ENCODE peak calls at places on chromosomes 6 and 20, in eight cellular contexts. Y is natural killer cell, K is HFFc6, U is NB4, Z is WERI-Rb-1, J is left ventricle myocardium inferior, L is esophagus muscularis mucosa, I is fibroblast of the aortic adventitia. A is an unnamed sample.

GRCh38 chr6:24883618-24884017 is 52.1 kb downstream of the RIPOR2 start:
- DNase-seq in I (no peak), U (no peak), L (no peak), K (peak), Z (no peak), Y (no peak), J (no peak), A (no peak)

GRCh38 chr20:24934101-24934661 is 14.9 kb upstream of the CST7 start:
- DNase-seq in K (no peak), J (no peak), U (no peak), L (no peak), I (no peak), Z (no peak), Y (no peak), A (no peak)

GRCh38 chr6:129646617-129647016 is 63.4 kb downstream of the ARHGAP18 start:
- DNase-seq in K (no peak), U (no peak), I (peak), Z (no peak), Y (no peak), J (no peak), L (no peak), A (no peak)

GRCh38 chr6:56329296-56330050 is 82.1 kb upstream of the COL21A1 start:
- DNase-seq in I (peak), Y (no peak), K (peak), L (no peak), J (no peak), U (no peak), Z (no peak), A (no peak)

GRCh38 chr6:71079707-71080106 is 122.8 kb upstream of the B3GAT2 start:
- DNase-seq in U (no peak), K (peak), Y (no peak), I (peak), Z (no peak), J (no peak), L (no peak), A (no peak)

GRCh38 chr6:3088446-3088845 is 20.2 kb downstream of the RIPK1 start:
- DNase-seq in L (no peak), U (no peak), Z (no peak), J (no peak), I (peak), K (no peak), Y (no peak), A (no peak)

GRCh38 chr6:157760589-157761330 is 62.3 kb upstream of the SNX9 start:
- DNase-seq in Y (no peak), I (peak), U (peak), J (no peak), K (peak), Z (peak), L (peak), A (peak)

GRCh38 chr6:144413418-144413817 is 128.3 kb downstream of the UTRN start:
- DNase-seq in K (no peak), Y (peak), J (no peak), I (peak), U (no peak), Z (no peak), L (no peak), A (no peak)

GRCh38 chr20:62891111-62891510 is 29.5 kb upstream of the TCFL5 start:
- DNase-seq in U (no peak), L (no peak), Z (no peak), I (no peak), Y (no peak), K (no peak), J (no peak), A (no peak)

GRCh38 chr20:26208296-26209091 is 511.8 kb upstream of the ZNF337 start:
- DNase-seq in L (no peak), Z (peak), U (no peak), I (no peak), K (no peak), Y (no peak), J (no peak), A (no peak)

GRCh38 chr6:68639826-68640505 is 4.9 kb downstream of the ADGRB3 start:
- DNase-seq in Y (no peak), K (no peak), I (no peak), U (no peak), L (no peak), J (no peak), Z (no peak), A (no peak)

GRCh38 chr6:100001915-100002388 is 7.9 kb upstream of the MCHR2 start:
- DNase-seq in Z (peak), I (peak), L (no peak), Y (no peak), K (peak), U (peak), J (no peak), A (peak)

GRCh38 chr20:48738399-48739304 is 89.1 kb downstream of the PREX1 start:
- DNase-seq in U (no peak), Y (peak), L (no peak), Z (no peak), I (no peak), J (no peak), K (no peak), A (no peak)

GRCh38 chr20:8964944-8965562 is 103.8 kb upstream of the PLCB4 start:
- DNase-seq in U (no peak), Z (no peak), Y (no peak), L (no peak), J (no peak), K (no peak), I (no peak), A (no peak)

GRCh38 chr6:148629910-148630470 is 116.8 kb upstream of the UST start:
- DNase-seq in U (no peak), Z (no peak), I (peak), L (no peak), J (no peak), K (no peak), Y (no peak), A (no peak)

GRCh38 chr6:39102821-39103136 is 12.2 kb downstream of the SAYSD1 start:
- DNase-seq in J (no peak), Z (no peak), Y (no peak), I (peak), K (no peak), L (peak), U (no peak), A (no peak)

GRCh38 chr6:39107034-39107433 is 8.0 kb downstream of the SAYSD1 start:
- DNase-seq in Z (no peak), I (no peak), K (no peak), J (no peak), Y (no peak), U (no peak), L (no peak), A (no peak)

GRCh38 chr6:39104528-39104927 is 10.5 kb downstream of the SAYSD1 start:
- DNase-seq in Z (no peak), K (no peak), J (no peak), L (no peak), I (no peak), U (no peak), Y (no peak), A (no peak)

GRCh38 chr6:39100358-39100757 is 14.6 kb downstream of the SAYSD1 start:
- DNase-seq in L (peak), I (no peak), Z (no peak), U (peak), Y (no peak), J (no peak), K (no peak), A (no peak)

GRCh38 chr6:39102024-39102820 is 12.8 kb downstream of the SAYSD1 start:
- DNase-seq in L (peak), Z (peak), J (peak), I (peak), U (peak), Y (no peak), K (no peak), A (no peak)
- TF ChIP-seq CTCF in L (peak), Z (peak), J (peak), I (peak), U (peak), Y (peak), K (no peak), A (no peak)

GRCh38 chr20:43840382-43841070 is 74.1 kb upstream of the TOX2 start:
- DNase-seq in J (no peak), Z (no peak), K (no peak), I (peak), L (no peak), U (peak), Y (no peak), A (no peak)
- TF ChIP-seq CTCF in J (peak), Z (peak), K (peak), I (peak), L (no peak), U (peak), Y (peak), A (peak)

GRCh38 chr20:3276400-3277015 is 37.5 kb upstream of the SLC4A11 start:
- DNase-seq in Y (no peak), U (peak), Z (peak), J (no peak), K (peak), L (no peak), I (peak), A (no peak)
- TF ChIP-seq CTCF in Y (no peak), U (peak), Z (peak), J (peak), K (peak), L (no peak), I (peak), A (peak)

DNA sequence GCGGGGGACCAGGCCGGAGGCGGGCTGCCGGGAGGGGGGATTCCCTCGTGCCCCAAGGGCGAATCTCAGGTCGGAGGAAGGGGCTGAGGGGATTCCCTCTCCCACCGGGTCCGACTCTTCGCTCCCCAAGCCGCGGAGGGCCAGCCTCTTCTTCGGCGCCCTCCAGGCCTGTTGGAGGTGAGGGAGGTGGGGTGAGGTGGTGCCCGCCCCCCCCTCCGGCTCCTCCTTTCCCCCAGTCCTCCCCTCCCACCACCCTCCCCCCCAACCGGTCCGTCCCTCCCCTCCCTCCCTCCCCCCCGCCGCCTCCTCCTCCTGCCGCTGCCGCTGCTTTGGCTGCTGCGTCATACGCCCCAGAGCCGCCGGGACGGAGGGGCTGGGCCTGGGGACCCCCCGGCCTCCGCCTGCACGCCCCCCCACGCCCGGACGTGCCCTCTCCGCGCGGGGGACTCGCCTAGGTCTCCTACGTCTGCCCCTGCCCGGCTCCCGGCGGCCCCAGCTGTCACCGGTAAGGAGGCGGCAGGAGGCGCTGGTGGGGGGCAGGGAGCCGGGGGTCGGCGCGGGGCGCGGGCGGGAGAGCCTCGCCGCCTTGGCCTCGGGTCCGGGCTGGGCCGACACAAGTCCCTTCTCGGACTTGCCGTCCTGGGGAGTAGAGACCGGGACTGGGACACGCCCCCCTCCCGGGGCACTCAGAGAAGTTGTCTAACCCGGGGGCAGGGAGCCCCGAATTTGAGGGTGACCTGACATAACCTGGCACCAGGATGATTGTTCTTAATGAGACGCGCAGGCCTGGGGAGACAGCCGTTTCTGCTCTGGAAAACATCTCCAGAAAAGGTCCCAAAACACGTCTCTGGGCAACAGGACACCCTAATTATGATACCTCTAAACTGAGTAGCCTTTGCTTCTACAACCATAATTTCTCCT is at the start of gene PHF1:
- DNase-seq in K (no peak), Z (peak), I (peak), Y (peak), L (no peak), U (no peak), J (peak), A (no peak)
- TF ChIP-seq CTCF in K (peak), Z (no peak), I (no peak), Y (no peak), L (no peak), U (no peak), J (no peak), A (no peak)

GRCh38 chr6:19452495-19452894 is 384.7 kb upstream of the ID4 start:
- DNase-seq in U (no peak), Y (no peak), J (no peak), Z (no peak), I (no peak), K (no peak), L (no peak), A (no peak)
- TF ChIP-seq CTCF in U (no peak), Y (no peak), J (no peak), Z (peak), I (no peak), K (peak), L (no peak), A (peak)

GRCh38 chr6:166076625-166077024 is 91.0 kb downstream of the TBXT start:
- DNase-seq in Z (no peak), K (no peak), Y (no peak), I (no peak), L (no peak), J (no peak), U (peak), A (no peak)
- TF ChIP-seq CTCF in Z (peak), K (no peak), Y (no peak), I (no peak), L (no peak), J (no peak), U (peak), A (no peak)

GRCh38 chr20:45156728-45157127 is 18.0 kb upstream of the PI3 start:
- DNase-seq in K (no peak), Y (no peak), L (no peak), J (no peak), I (no peak), U (no peak), Z (no peak), A (no peak)

GRCh38 chr20:45153147-45153546 is 21.6 kb upstream of the PI3 start:
- DNase-seq in K (no peak), U (no peak), J (no peak), I (peak), Z (peak), L (no peak), Y (no peak), A (no peak)

GRCh38 chr20:45153756-45154155 is 20.9 kb upstream of the PI3 start:
- DNase-seq in J (no peak), L (no peak), Y (no peak), U (peak), I (no peak), Z (no peak), K (no peak), A (no peak)

GRCh38 chr20:45157977-45158376 is 16.7 kb upstream of the PI3 start:
- DNase-seq in K (peak), Y (no peak), U (no peak), Z (no peak), L (no peak), I (peak), J (no peak), A (peak)

DNA sequence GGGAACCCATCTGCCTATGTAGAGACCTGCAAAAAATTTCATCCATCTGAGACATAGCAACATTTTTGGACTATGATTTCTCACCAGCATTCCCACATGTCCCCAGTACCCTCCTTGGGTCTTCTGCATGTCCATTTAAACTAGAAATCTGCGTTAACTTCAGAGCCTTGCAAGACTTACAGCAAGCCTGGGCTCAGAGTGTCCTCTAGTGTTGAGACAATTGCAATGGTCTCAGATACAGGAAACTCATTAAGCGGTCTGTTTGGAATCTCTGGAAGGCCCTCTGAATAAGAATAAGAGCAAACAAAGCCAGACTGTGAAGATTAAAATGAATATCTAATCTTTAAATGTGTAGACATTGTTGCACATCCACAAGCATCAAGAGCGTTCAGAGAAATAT is 20.5 kb upstream of the PI3 start:
- DNase-seq in I (peak), U (peak), K (peak), Y (no peak), Z (no peak), L (no peak), J (no peak), A (no peak)
- TF ChIP-seq CTCF in I (no peak), U (no peak), K (peak), Y (no peak), Z (peak), L (no peak), J (no peak), A (peak)

DNA sequence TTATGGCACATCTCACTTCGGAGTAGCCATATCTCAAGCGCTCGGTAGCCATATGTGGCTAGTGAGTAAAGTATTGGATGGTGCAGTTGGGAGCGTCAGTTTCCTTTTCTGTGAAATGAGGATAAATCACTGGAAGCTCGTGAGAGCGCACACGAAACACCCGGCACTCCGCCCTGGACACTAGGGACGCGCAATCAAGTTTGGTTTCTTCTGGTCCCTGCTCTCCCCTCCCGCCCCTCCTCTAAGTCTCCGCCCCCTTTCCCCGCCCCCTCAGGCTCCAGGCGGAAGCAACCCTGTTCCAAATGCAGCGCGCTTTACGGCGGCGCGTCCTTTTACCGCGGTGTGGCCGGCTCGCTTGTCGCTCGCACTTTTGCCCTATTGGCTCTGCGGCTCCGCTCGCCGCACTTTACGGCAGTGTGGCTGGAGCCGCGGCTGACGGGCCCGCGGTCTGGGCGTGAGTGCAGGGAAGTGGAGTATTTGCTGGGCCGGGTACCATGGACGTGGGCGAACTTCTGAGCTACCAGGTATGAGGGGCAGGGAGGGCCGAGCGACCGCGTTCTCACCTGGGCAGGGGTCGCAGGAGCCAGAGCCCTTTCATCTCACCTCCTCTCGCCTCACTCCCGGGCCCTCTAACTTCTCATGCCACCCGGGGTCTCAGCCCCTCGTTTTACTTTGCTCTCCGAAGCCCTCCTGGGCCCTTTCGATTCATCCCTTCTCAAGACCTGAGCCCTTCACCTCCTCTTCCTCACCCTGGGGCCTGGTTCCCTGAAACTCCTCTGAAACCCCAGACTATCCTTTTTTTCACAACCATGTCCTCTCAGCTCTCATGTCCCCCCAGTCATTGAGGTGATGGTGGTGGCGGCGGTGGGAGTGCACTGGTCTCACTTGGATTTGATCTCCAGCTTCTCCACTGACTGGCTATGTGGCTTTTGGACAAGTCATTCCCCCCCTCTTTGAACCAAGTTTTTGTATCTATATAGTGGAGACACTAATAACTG is at the start of gene CTNNBL1:
- DNase-seq in I (peak), J (peak), U (peak), L (peak), Z (peak), Y (peak), K (peak), A (peak)
- TF ChIP-seq CTCF in I (peak), J (peak), U (no peak), L (no peak), Z (no peak), Y (no peak), K (no peak), A (no peak)

DNA sequence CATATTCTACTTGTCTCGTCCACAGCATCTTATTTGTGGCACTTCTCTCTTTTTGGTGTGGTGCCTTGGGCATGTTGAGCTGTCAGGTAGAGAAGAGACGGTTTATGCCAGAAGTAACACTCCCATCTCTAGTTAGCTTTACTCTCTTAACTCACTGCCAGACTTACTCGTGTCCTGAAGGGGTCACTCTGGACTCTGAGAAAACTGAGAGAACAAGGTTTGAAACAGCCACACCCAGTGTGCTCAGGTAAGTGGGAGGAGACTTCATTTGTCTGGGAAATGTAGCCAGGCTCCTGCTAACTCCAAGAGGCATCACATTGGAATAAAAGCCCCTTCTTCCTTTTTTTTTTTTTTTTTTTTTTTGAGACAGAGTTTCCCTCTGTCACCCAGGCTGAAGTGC is 360.8 kb downstream of the QKI start:
- DNase-seq in Y (no peak), K (no peak), U (no peak), J (no peak), Z (no peak), L (no peak), I (no peak), A (no peak)
- TF ChIP-seq CTCF in Y (no peak), K (no peak), U (no peak), J (no peak), Z (no peak), L (no peak), I (no peak), A (peak)

DNA sequence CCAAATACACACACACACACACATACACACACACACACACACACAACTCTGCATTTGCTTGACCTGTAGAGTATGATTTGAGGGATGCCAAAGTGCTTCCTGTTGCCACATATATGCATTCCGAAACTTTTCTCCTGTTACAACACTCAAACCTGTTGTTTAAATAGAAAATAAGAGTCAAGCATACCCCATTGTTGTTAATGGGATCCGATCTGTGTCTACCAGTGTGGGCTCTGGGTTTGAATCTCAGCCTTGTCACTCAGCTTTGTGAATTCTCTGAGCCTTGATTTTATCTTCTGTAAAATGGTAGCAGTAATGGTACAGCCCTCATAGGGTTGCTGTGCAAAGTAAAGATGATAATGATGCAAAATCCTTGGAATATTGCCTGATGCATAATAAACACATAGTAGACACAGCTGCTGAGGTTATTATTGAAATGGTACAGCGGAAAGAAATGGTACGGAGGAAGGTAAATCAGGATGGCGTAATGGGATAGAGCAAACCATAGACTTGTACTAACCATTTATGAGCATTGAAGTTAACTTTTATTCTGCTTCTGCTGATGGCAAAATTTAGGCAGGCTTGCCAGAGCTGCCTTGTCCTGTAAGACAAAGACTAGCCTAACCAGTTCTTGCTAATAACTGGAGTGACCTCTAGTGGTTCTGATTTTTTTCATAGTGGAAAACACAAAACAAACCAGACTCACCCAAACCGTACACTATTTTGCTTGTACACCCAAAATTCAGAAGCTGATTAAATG is 113.4 kb upstream of the PHACTR1 start:
- DNase-seq in K (peak), U (peak), L (no peak), I (peak), J (no peak), Y (no peak), Z (no peak), A (no peak)
- TF ChIP-seq CTCF in K (peak), U (peak), L (peak), I (peak), J (peak), Y (no peak), Z (peak), A (peak)